ENCODE peak calls at places on chromosomes 13 and 19, in four cellular contexts. One of them, this sample, is unnamed.

GRCh38 chr13:105960326-105960725 is 575.1 kb downstream of the EFNB2 start:
- DNase-seq in fibroblast of mammary gland: no peak
- DNase-seq in HFF-Myc: no peak
- DNase-seq in astrocyte of the spinal cord: no peak
- DNase-seq in this sample: no peak

GRCh38 chr19:44657211-44657921 is 13.7 kb downstream of the PVR start:
- DNase-seq in fibroblast of mammary gland: peak
- DNase-seq in HFF-Myc: no peak
- DNase-seq in astrocyte of the spinal cord: peak
- DNase-seq in this sample: peak

GRCh38 chr19:919157-920050 is 2.3 kb downstream of the KISS1R start:
- DNase-seq in fibroblast of mammary gland: no peak
- DNase-seq in HFF-Myc: no peak
- DNase-seq in astrocyte of the spinal cord: no peak
- DNase-seq in this sample: no peak

GRCh38 chr13:66809496-66809895 is 420.6 kb downstream of the PCDH9 start:
- DNase-seq in fibroblast of mammary gland: no peak
- DNase-seq in HFF-Myc: no peak
- DNase-seq in astrocyte of the spinal cord: no peak
- DNase-seq in this sample: no peak

GRCh38 chr13:40662866-40663265 is 3.6 kb downstream of the FOXO1 start:
- DNase-seq in fibroblast of mammary gland: no peak
- DNase-seq in HFF-Myc: no peak
- DNase-seq in astrocyte of the spinal cord: no peak
- DNase-seq in this sample: no peak

GRCh38 chr19:42233638-42234292 is 8.6 kb downstream of the GSK3A start:
- DNase-seq in fibroblast of mammary gland: no peak
- DNase-seq in HFF-Myc: no peak
- DNase-seq in astrocyte of the spinal cord: no peak
- DNase-seq in this sample: no peak

GRCh38 chr13:110361365-110361911 is 54.4 kb downstream of the COL4A2 start:
- DNase-seq in fibroblast of mammary gland: peak
- DNase-seq in HFF-Myc: no peak
- DNase-seq in astrocyte of the spinal cord: peak
- DNase-seq in this sample: peak

GRCh38 chr19:58482372-58482771 is 6.2 kb downstream of the ZNF446 start:
- DNase-seq in fibroblast of mammary gland: no peak
- DNase-seq in HFF-Myc: no peak
- DNase-seq in astrocyte of the spinal cord: no peak
- DNase-seq in this sample: no peak

GRCh38 chr19:11064831-11065303 is 24.4 kb upstream of the LDLR start:
- DNase-seq in fibroblast of mammary gland: peak
- DNase-seq in HFF-Myc: no peak
- DNase-seq in astrocyte of the spinal cord: peak
- DNase-seq in this sample: peak

GRCh38 chr13:99144306-99144705 is 56.3 kb upstream of the UBAC2 start:
- DNase-seq in fibroblast of mammary gland: no peak
- DNase-seq in HFF-Myc: no peak
- DNase-seq in astrocyte of the spinal cord: no peak
- DNase-seq in this sample: no peak

GRCh38 chr13:83281666-83282065 is 600.6 kb downstream of the SLITRK1 start:
- DNase-seq in fibroblast of mammary gland: no peak
- DNase-seq in HFF-Myc: no peak
- DNase-seq in astrocyte of the spinal cord: no peak
- DNase-seq in this sample: no peak

GRCh38 chr13:112331675-112332074 is 44.5 kb upstream of the SPACA7 start:
- DNase-seq in fibroblast of mammary gland: no peak
- DNase-seq in HFF-Myc: no peak
- DNase-seq in astrocyte of the spinal cord: no peak
- DNase-seq in this sample: no peak

GRCh38 chr13:77330009-77330471 is 3.1 kb upstream of the MYCBP2 start:
- DNase-seq in fibroblast of mammary gland: no peak
- DNase-seq in HFF-Myc: no peak
- DNase-seq in astrocyte of the spinal cord: no peak
- DNase-seq in this sample: peak

GRCh38 chr19:48329167-48329891 is 4.0 kb downstream of the EMP3 start:
- DNase-seq in fibroblast of mammary gland: peak
- DNase-seq in HFF-Myc: no peak
- DNase-seq in astrocyte of the spinal cord: peak
- DNase-seq in this sample: peak

GRCh38 chr19:18788782-18789421 is 2.2 kb downstream of the COMP start:
- DNase-seq in fibroblast of mammary gland: no peak
- DNase-seq in HFF-Myc: no peak
- DNase-seq in astrocyte of the spinal cord: no peak
- DNase-seq in this sample: no peak

GRCh38 chr19:48881741-48882657 is 9.8 kb downstream of the PPP1R15A start:
- DNase-seq in fibroblast of mammary gland: no peak
- DNase-seq in HFF-Myc: no peak
- DNase-seq in astrocyte of the spinal cord: no peak
- DNase-seq in this sample: no peak

GRCh38 chr19:16258440-16258903 is 60.8 kb downstream of the AP1M1 start:
- DNase-seq in fibroblast of mammary gland: no peak
- DNase-seq in HFF-Myc: no peak
- DNase-seq in astrocyte of the spinal cord: no peak
- DNase-seq in this sample: no peak

GRCh38 chr19:23116802-23117571 is at the start of gene ZNF730:
- DNase-seq in fibroblast of mammary gland: peak
- DNase-seq in HFF-Myc: peak
- DNase-seq in astrocyte of the spinal cord: peak
- DNase-seq in this sample: peak

GRCh38 chr13:112638157-112638750 is 50.3 kb upstream of the TUBGCP3 start:
- DNase-seq in fibroblast of mammary gland: no peak
- DNase-seq in HFF-Myc: no peak
- DNase-seq in astrocyte of the spinal cord: no peak
- DNase-seq in this sample: no peak

GRCh38 chr13:99057310-99057975 is 79.6 kb upstream of the DOCK9 start:
- DNase-seq in fibroblast of mammary gland: peak
- DNase-seq in HFF-Myc: no peak
- DNase-seq in astrocyte of the spinal cord: no peak
- DNase-seq in this sample: peak

GRCh38 chr13:95677564-95678386 is 836 bp downstream of the DNAJC3 start:
- DNase-seq in fibroblast of mammary gland: peak
- DNase-seq in HFF-Myc: no peak
- DNase-seq in astrocyte of the spinal cord: peak
- DNase-seq in this sample: peak

GRCh38 chr19:3767050-3767449 is 4.6 kb downstream of the MRPL54 start:
- DNase-seq in fibroblast of mammary gland: no peak
- DNase-seq in HFF-Myc: no peak
- DNase-seq in astrocyte of the spinal cord: no peak
- DNase-seq in this sample: no peak

GRCh38 chr13:79866436-79866835 is 385.5 kb downstream of the NDFIP2 start:
- DNase-seq in fibroblast of mammary gland: no peak
- DNase-seq in HFF-Myc: no peak
- DNase-seq in astrocyte of the spinal cord: no peak
- DNase-seq in this sample: no peak

GRCh38 chr13:70027551-70027950 is 80.1 kb upstream of the ATXN8OS start:
- DNase-seq in fibroblast of mammary gland: no peak
- DNase-seq in HFF-Myc: no peak
- DNase-seq in astrocyte of the spinal cord: no peak
- DNase-seq in this sample: no peak

This sample was measured in amniotic epithelial cell.